ENCODE peak calls at places on chromosomes 1 and 21, in four cellular contexts. One of them, this sample, is unnamed.
A peak's percentile ranks its signal among the peaks of the same experiment; 100 is the strongest.

GRCh38 chr1:244349103-244349531 is 102.6 kb downstream of the ADSS2 start:
- DNase-seq in esophagus squamous epithelium: no peak
- DNase-seq in stimulated activated CD4-positive, alpha-beta T cell treated with anti-CD3 and anti-CD28 coated beads, Interleukin-12 subunit alpha, Interleukin-12 subunit beta, amount 100 ng/mL, for 4 hours: no peak
- DNase-seq in Calu3: peak; percentile 30
- DNase-seq in this sample: no peak

GRCh38 chr1:92291372-92291999 is 7.3 kb downstream of the GLMN start:
- DNase-seq in esophagus squamous epithelium: no peak
- DNase-seq in stimulated activated CD4-positive, alpha-beta T cell treated with anti-CD3 and anti-CD28 coated beads, Interleukin-12 subunit alpha, Interleukin-12 subunit beta, amount 100 ng/mL, for 4 hours: no peak
- DNase-seq in Calu3: no peak
- DNase-seq in this sample: no peak

GRCh38 chr1:165914136-165914798 is 86.9 kb downstream of the UCK2 start:
- DNase-seq in esophagus squamous epithelium: no peak
- DNase-seq in stimulated activated CD4-positive, alpha-beta T cell treated with anti-CD3 and anti-CD28 coated beads, Interleukin-12 subunit alpha, Interleukin-12 subunit beta, amount 100 ng/mL, for 4 hours: peak; percentile 43
- DNase-seq in Calu3: peak; percentile 75
- DNase-seq in this sample: peak; percentile 44

GRCh38 chr1:223123238-223123976 is 19.6 kb downstream of the TLR5 start:
- DNase-seq in esophagus squamous epithelium: no peak
- DNase-seq in stimulated activated CD4-positive, alpha-beta T cell treated with anti-CD3 and anti-CD28 coated beads, Interleukin-12 subunit alpha, Interleukin-12 subunit beta, amount 100 ng/mL, for 4 hours: peak; percentile 59
- DNase-seq in Calu3: peak; percentile 84
- DNase-seq in this sample: peak; percentile 55

GRCh38 chr1:200429221-200429751 is 19.4 kb upstream of the ZNF281 start:
- DNase-seq in esophagus squamous epithelium: no peak
- DNase-seq in stimulated activated CD4-positive, alpha-beta T cell treated with anti-CD3 and anti-CD28 coated beads, Interleukin-12 subunit alpha, Interleukin-12 subunit beta, amount 100 ng/mL, for 4 hours: no peak
- DNase-seq in Calu3: no peak
- DNase-seq in this sample: no peak

GRCh38 chr1:30823627-30823968 is 66.0 kb upstream of the LAPTM5 start:
- DNase-seq in esophagus squamous epithelium: no peak
- DNase-seq in stimulated activated CD4-positive, alpha-beta T cell treated with anti-CD3 and anti-CD28 coated beads, Interleukin-12 subunit alpha, Interleukin-12 subunit beta, amount 100 ng/mL, for 4 hours: no peak
- DNase-seq in Calu3: no peak
- DNase-seq in this sample: no peak

GRCh38 chr1:170804419-170804818 is 130.9 kb upstream of the MROH9 start:
- DNase-seq in esophagus squamous epithelium: no peak
- DNase-seq in stimulated activated CD4-positive, alpha-beta T cell treated with anti-CD3 and anti-CD28 coated beads, Interleukin-12 subunit alpha, Interleukin-12 subunit beta, amount 100 ng/mL, for 4 hours: no peak
- DNase-seq in Calu3: no peak
- DNase-seq in this sample: no peak

GRCh38 chr1:220552672-220553258 is 24.8 kb downstream of the MARK1 start:
- DNase-seq in esophagus squamous epithelium: no peak
- DNase-seq in stimulated activated CD4-positive, alpha-beta T cell treated with anti-CD3 and anti-CD28 coated beads, Interleukin-12 subunit alpha, Interleukin-12 subunit beta, amount 100 ng/mL, for 4 hours: no peak
- DNase-seq in Calu3: no peak
- DNase-seq in this sample: no peak

GRCh38 chr1:226656601-226657277 is 82.3 kb downstream of the ITPKB start:
- DNase-seq in esophagus squamous epithelium: no peak
- DNase-seq in stimulated activated CD4-positive, alpha-beta T cell treated with anti-CD3 and anti-CD28 coated beads, Interleukin-12 subunit alpha, Interleukin-12 subunit beta, amount 100 ng/mL, for 4 hours: no peak
- DNase-seq in Calu3: no peak
- DNase-seq in this sample: no peak

GRCh38 chr1:157993179-157994080 is at the start of gene KIRREL1:
- DNase-seq in esophagus squamous epithelium: no peak
- DNase-seq in stimulated activated CD4-positive, alpha-beta T cell treated with anti-CD3 and anti-CD28 coated beads, Interleukin-12 subunit alpha, Interleukin-12 subunit beta, amount 100 ng/mL, for 4 hours: no peak
- DNase-seq in Calu3: peak; percentile 57
- DNase-seq in this sample: no peak

GRCh38 chr1:183023601-183024351 is 556 bp downstream of the LAMC1 start:
- DNase-seq in esophagus squamous epithelium: no peak
- DNase-seq in stimulated activated CD4-positive, alpha-beta T cell treated with anti-CD3 and anti-CD28 coated beads, Interleukin-12 subunit alpha, Interleukin-12 subunit beta, amount 100 ng/mL, for 4 hours: peak; percentile 30
- DNase-seq in Calu3: peak; percentile 94
- DNase-seq in this sample: peak; percentile 54

GRCh38 chr21:18265955-18266354 is 21.3 kb downstream of the CHODL start:
- DNase-seq in esophagus squamous epithelium: no peak
- DNase-seq in stimulated activated CD4-positive, alpha-beta T cell treated with anti-CD3 and anti-CD28 coated beads, Interleukin-12 subunit alpha, Interleukin-12 subunit beta, amount 100 ng/mL, for 4 hours: no peak
- DNase-seq in Calu3: no peak
- DNase-seq in this sample: no peak

GRCh38 chr21:17763286-17764037 is 55.7 kb downstream of the C21orf91 start:
- DNase-seq in esophagus squamous epithelium: no peak
- DNase-seq in stimulated activated CD4-positive, alpha-beta T cell treated with anti-CD3 and anti-CD28 coated beads, Interleukin-12 subunit alpha, Interleukin-12 subunit beta, amount 100 ng/mL, for 4 hours: no peak
- DNase-seq in Calu3: no peak
- DNase-seq in this sample: no peak

GRCh38 chr1:161071886-161072371 is 2.2 kb upstream of the ARHGAP30 start:
- DNase-seq in esophagus squamous epithelium: no peak
- DNase-seq in stimulated activated CD4-positive, alpha-beta T cell treated with anti-CD3 and anti-CD28 coated beads, Interleukin-12 subunit alpha, Interleukin-12 subunit beta, amount 100 ng/mL, for 4 hours: peak; percentile 31
- DNase-seq in Calu3: peak; percentile 71
- DNase-seq in this sample: peak; percentile 68

GRCh38 chr1:55064861-55065263 is 25.5 kb downstream of the PCSK9 start:
- DNase-seq in esophagus squamous epithelium: no peak
- DNase-seq in stimulated activated CD4-positive, alpha-beta T cell treated with anti-CD3 and anti-CD28 coated beads, Interleukin-12 subunit alpha, Interleukin-12 subunit beta, amount 100 ng/mL, for 4 hours: no peak
- DNase-seq in Calu3: no peak
- DNase-seq in this sample: no peak

GRCh38 chr1:94156226-94156625 is 35.3 kb upstream of the ABCA4 start:
- DNase-seq in esophagus squamous epithelium: no peak
- DNase-seq in stimulated activated CD4-positive, alpha-beta T cell treated with anti-CD3 and anti-CD28 coated beads, Interleukin-12 subunit alpha, Interleukin-12 subunit beta, amount 100 ng/mL, for 4 hours: no peak
- DNase-seq in Calu3: no peak
- DNase-seq in this sample: no peak

GRCh38 chr21:35521293-35521692 is 472.2 kb upstream of the RUNX1 start:
- DNase-seq in esophagus squamous epithelium: no peak
- DNase-seq in stimulated activated CD4-positive, alpha-beta T cell treated with anti-CD3 and anti-CD28 coated beads, Interleukin-12 subunit alpha, Interleukin-12 subunit beta, amount 100 ng/mL, for 4 hours: no peak
- DNase-seq in Calu3: no peak
- DNase-seq in this sample: no peak

GRCh38 chr1:22861764-22862440 is 110.8 kb downstream of the LACTBL1 start:
- DNase-seq in esophagus squamous epithelium: no peak
- DNase-seq in stimulated activated CD4-positive, alpha-beta T cell treated with anti-CD3 and anti-CD28 coated beads, Interleukin-12 subunit alpha, Interleukin-12 subunit beta, amount 100 ng/mL, for 4 hours: no peak
- DNase-seq in Calu3: peak; percentile 66
- DNase-seq in this sample: no peak

GRCh38 chr21:45555557-45556301 is 13.5 kb upstream of the SLC19A1 start:
- DNase-seq in esophagus squamous epithelium: no peak
- DNase-seq in stimulated activated CD4-positive, alpha-beta T cell treated with anti-CD3 and anti-CD28 coated beads, Interleukin-12 subunit alpha, Interleukin-12 subunit beta, amount 100 ng/mL, for 4 hours: peak; percentile 49
- DNase-seq in Calu3: no peak
- DNase-seq in this sample: peak; percentile 96

This sample was measured in GM12891.